ENCODE peak calls at places on chromosomes 2 and 18, in six cellular contexts. One of them, this sample, is unnamed.

GRCh38 chr2:74481961-74482800 is 617 bp downstream of the CCDC142 start:
- DNase-seq in GM13977: peak; percentile 65
- DNase-seq in hepatic stellate cell: peak; percentile 52
- DNase-seq in germinal center: peak; percentile 63
- DNase-seq in HTR-8/SVneo: peak; percentile 50
- DNase-seq in caudate nucleus: no peak
- DNase-seq in this sample: peak; percentile 66

GRCh38 chr2:216474925-216475670 is 23.5 kb upstream of the RPL37A start:
- DNase-seq in GM13977: no peak
- DNase-seq in hepatic stellate cell: no peak
- DNase-seq in germinal center: no peak
- DNase-seq in HTR-8/SVneo: no peak
- DNase-seq in caudate nucleus: no peak
- DNase-seq in this sample: peak; percentile 28

GRCh38 chr2:85400951-85401805 is 9.0 kb downstream of the CAPG start:
- DNase-seq in GM13977: peak; percentile 4
- DNase-seq in hepatic stellate cell: peak; percentile 0
- DNase-seq in germinal center: no peak
- DNase-seq in HTR-8/SVneo: no peak
- DNase-seq in caudate nucleus: no peak
- DNase-seq in this sample: no peak

GRCh38 chr2:23491622-23492336 is 106.8 kb downstream of the KLHL29 start:
- DNase-seq in GM13977: no peak
- DNase-seq in hepatic stellate cell: no peak
- DNase-seq in germinal center: no peak
- DNase-seq in HTR-8/SVneo: no peak
- DNase-seq in caudate nucleus: no peak
- DNase-seq in this sample: no peak

GRCh38 chr18:61876899-61877298 is 15.9 kb downstream of the RNF152 start:
- DNase-seq in GM13977: no peak
- DNase-seq in hepatic stellate cell: no peak
- DNase-seq in germinal center: no peak
- DNase-seq in HTR-8/SVneo: no peak
- DNase-seq in caudate nucleus: peak; percentile 55
- DNase-seq in this sample: no peak

GRCh38 chr2:42842418-42842817 is 50.0 kb upstream of the HAAO start:
- DNase-seq in GM13977: no peak
- DNase-seq in hepatic stellate cell: no peak
- DNase-seq in germinal center: no peak
- DNase-seq in HTR-8/SVneo: no peak
- DNase-seq in caudate nucleus: no peak
- DNase-seq in this sample: no peak

GRCh38 chr2:80073134-80073561 is 231.4 kb downstream of the LRRTM1 start:
- DNase-seq in GM13977: peak; percentile 51
- DNase-seq in hepatic stellate cell: peak; percentile 48
- DNase-seq in germinal center: peak; percentile 5
- DNase-seq in HTR-8/SVneo: peak; percentile 43
- DNase-seq in caudate nucleus: peak; percentile 37
- DNase-seq in this sample: peak; percentile 50

GRCh38 chr2:126145752-126146151 is 510.2 kb upstream of the GYPC start:
- DNase-seq in GM13977: no peak
- DNase-seq in hepatic stellate cell: no peak
- DNase-seq in germinal center: no peak
- DNase-seq in HTR-8/SVneo: no peak
- DNase-seq in caudate nucleus: no peak
- DNase-seq in this sample: no peak

GRCh38 chr2:168671932-168672331 is 130.5 kb upstream of the NOSTRIN start:
- DNase-seq in GM13977: no peak
- DNase-seq in hepatic stellate cell: no peak
- DNase-seq in germinal center: no peak
- DNase-seq in HTR-8/SVneo: no peak
- DNase-seq in caudate nucleus: no peak
- DNase-seq in this sample: no peak

GRCh38 chr18:56510108-56510507 is 128.3 kb downstream of the TXNL1 start:
- DNase-seq in GM13977: no peak
- DNase-seq in hepatic stellate cell: no peak
- DNase-seq in germinal center: no peak
- DNase-seq in HTR-8/SVneo: no peak
- DNase-seq in caudate nucleus: no peak
- DNase-seq in this sample: no peak

GRCh38 chr2:108776475-108776874 is 10.1 kb upstream of the CCDC138 start:
- DNase-seq in GM13977: peak; percentile 48
- DNase-seq in hepatic stellate cell: no peak
- DNase-seq in germinal center: peak; percentile 56
- DNase-seq in HTR-8/SVneo: no peak
- DNase-seq in caudate nucleus: no peak
- DNase-seq in this sample: peak; percentile 45

GRCh38 chr2:85758361-85759256 is 4.8 kb downstream of the ATOH8 start:
- DNase-seq in GM13977: no peak
- DNase-seq in hepatic stellate cell: no peak
- DNase-seq in germinal center: no peak
- DNase-seq in HTR-8/SVneo: no peak
- DNase-seq in caudate nucleus: no peak
- DNase-seq in this sample: no peak

GRCh38 chr2:235937936-235938335 is 230.2 kb downstream of the GBX2 start:
- DNase-seq in GM13977: no peak
- DNase-seq in hepatic stellate cell: no peak
- DNase-seq in germinal center: no peak
- DNase-seq in HTR-8/SVneo: no peak
- DNase-seq in caudate nucleus: no peak
- DNase-seq in this sample: no peak

GRCh38 chr2:85862426-85862825 is 26.4 kb downstream of the ST3GAL5 start:
- DNase-seq in GM13977: no peak
- DNase-seq in hepatic stellate cell: no peak
- DNase-seq in germinal center: no peak
- DNase-seq in HTR-8/SVneo: no peak
- DNase-seq in caudate nucleus: no peak
- DNase-seq in this sample: no peak

GRCh38 chr2:127160676-127161075 is 53.7 kb upstream of the BIN1 start:
- DNase-seq in GM13977: no peak
- DNase-seq in hepatic stellate cell: no peak
- DNase-seq in germinal center: no peak
- DNase-seq in HTR-8/SVneo: no peak
- DNase-seq in caudate nucleus: no peak
- DNase-seq in this sample: no peak

GRCh38 chr2:214699236-214699635 is 110.2 kb downstream of the BARD1 start:
- DNase-seq in GM13977: no peak
- DNase-seq in hepatic stellate cell: no peak
- DNase-seq in germinal center: no peak
- DNase-seq in HTR-8/SVneo: no peak
- DNase-seq in caudate nucleus: no peak
- DNase-seq in this sample: no peak

GRCh38 chr18:49898421-49898820 is 85.1 kb upstream of the ACAA2 start:
- DNase-seq in GM13977: peak; percentile 43
- DNase-seq in hepatic stellate cell: peak; percentile 29
- DNase-seq in germinal center: peak; percentile 9
- DNase-seq in HTR-8/SVneo: peak; percentile 17
- DNase-seq in caudate nucleus: no peak
- DNase-seq in this sample: peak; percentile 25

GRCh38 chr18:79108520-79109215 is 39.5 kb downstream of the ATP9B start:
- DNase-seq in GM13977: no peak
- DNase-seq in hepatic stellate cell: no peak
- DNase-seq in germinal center: no peak
- DNase-seq in HTR-8/SVneo: no peak
- DNase-seq in caudate nucleus: no peak
- DNase-seq in this sample: no peak

GRCh38 chr2:120539937-120540718 is 194.2 kb downstream of the INHBB start:
- DNase-seq in GM13977: no peak
- DNase-seq in hepatic stellate cell: peak; percentile 98
- DNase-seq in germinal center: no peak
- DNase-seq in HTR-8/SVneo: peak; percentile 91
- DNase-seq in caudate nucleus: no peak
- DNase-seq in this sample: no peak

GRCh38 chr2:11175293-11175795 is 20.1 kb downstream of the SLC66A3 start:
- DNase-seq in GM13977: no peak
- DNase-seq in hepatic stellate cell: peak; percentile 75
- DNase-seq in germinal center: no peak
- DNase-seq in HTR-8/SVneo: peak; percentile 41
- DNase-seq in caudate nucleus: no peak
- DNase-seq in this sample: peak; percentile 6

GRCh38 chr2:167294031-167294774 is 405.9 kb downstream of the XIRP2 start:
- DNase-seq in GM13977: no peak
- DNase-seq in hepatic stellate cell: peak; percentile 16
- DNase-seq in germinal center: peak; percentile 4
- DNase-seq in HTR-8/SVneo: no peak
- DNase-seq in caudate nucleus: peak; percentile 32
- DNase-seq in this sample: no peak

GRCh38 chr2:231399853-231400667 is 4.5 kb downstream of the B3GNT7 start:
- DNase-seq in GM13977: peak; percentile 28
- DNase-seq in hepatic stellate cell: peak; percentile 76
- DNase-seq in germinal center: no peak
- DNase-seq in HTR-8/SVneo: peak; percentile 47
- DNase-seq in caudate nucleus: peak; percentile 34
- DNase-seq in this sample: no peak

GRCh38 chr2:25398534-25398933 is 56.8 kb upstream of the DNMT3A start:
- DNase-seq in GM13977: no peak
- DNase-seq in hepatic stellate cell: no peak
- DNase-seq in germinal center: no peak
- DNase-seq in HTR-8/SVneo: no peak
- DNase-seq in caudate nucleus: no peak
- DNase-seq in this sample: no peak

GRCh38 chr18:9771261-9771976 is 63.3 kb downstream of the RAB31 start:
- DNase-seq in GM13977: peak; percentile 64
- DNase-seq in hepatic stellate cell: peak; percentile 73
- DNase-seq in germinal center: peak; percentile 63
- DNase-seq in HTR-8/SVneo: peak; percentile 75
- DNase-seq in caudate nucleus: peak; percentile 58
- DNase-seq in this sample: peak; percentile 64

GRCh38 chr2:237057893-237058300 is 27.8 kb upstream of the COPS8 start:
- DNase-seq in GM13977: peak; percentile 59
- DNase-seq in hepatic stellate cell: no peak
- DNase-seq in germinal center: peak; percentile 53
- DNase-seq in HTR-8/SVneo: no peak
- DNase-seq in caudate nucleus: no peak
- DNase-seq in this sample: peak; percentile 57

GRCh38 chr2:119721462-119721861 is 38.3 kb upstream of the PTPN4 start:
- DNase-seq in GM13977: no peak
- DNase-seq in hepatic stellate cell: no peak
- DNase-seq in germinal center: no peak
- DNase-seq in HTR-8/SVneo: no peak
- DNase-seq in caudate nucleus: no peak
- DNase-seq in this sample: no peak

GRCh38 chr2:188810591-188810990 is 163.6 kb upstream of the COL3A1 start:
- DNase-seq in GM13977: no peak
- DNase-seq in hepatic stellate cell: no peak
- DNase-seq in germinal center: no peak
- DNase-seq in HTR-8/SVneo: no peak
- DNase-seq in caudate nucleus: no peak
- DNase-seq in this sample: no peak

GRCh38 chr2:43100883-43101662 is 125.3 kb downstream of the ZFP36L2 start:
- DNase-seq in GM13977: no peak
- DNase-seq in hepatic stellate cell: peak; percentile 74
- DNase-seq in germinal center: no peak
- DNase-seq in HTR-8/SVneo: no peak
- DNase-seq in caudate nucleus: peak; percentile 94
- DNase-seq in this sample: no peak

GRCh38 chr2:235498556-235499305 is 4.9 kb downstream of the AGAP1 start:
- DNase-seq in GM13977: no peak
- DNase-seq in hepatic stellate cell: no peak
- DNase-seq in germinal center: no peak
- DNase-seq in HTR-8/SVneo: no peak
- DNase-seq in caudate nucleus: no peak
- DNase-seq in this sample: no peak

GRCh38 chr18:25795178-25795577 is 295.2 kb downstream of the SS18 start:
- DNase-seq in GM13977: no peak
- DNase-seq in hepatic stellate cell: no peak
- DNase-seq in germinal center: no peak
- DNase-seq in HTR-8/SVneo: no peak
- DNase-seq in caudate nucleus: no peak
- DNase-seq in this sample: no peak

GRCh38 chr2:25618676-25619075 is 54.7 kb downstream of the DTNB start:
- DNase-seq in GM13977: no peak
- DNase-seq in hepatic stellate cell: peak; percentile 19
- DNase-seq in germinal center: no peak
- DNase-seq in HTR-8/SVneo: peak; percentile 71
- DNase-seq in caudate nucleus: no peak
- DNase-seq in this sample: no peak

GRCh38 chr2:191280304-191280703 is 35.1 kb downstream of the MYO1B start:
- DNase-seq in GM13977: no peak
- DNase-seq in hepatic stellate cell: no peak
- DNase-seq in germinal center: no peak
- DNase-seq in HTR-8/SVneo: no peak
- DNase-seq in caudate nucleus: no peak
- DNase-seq in this sample: no peak

GRCh38 chr2:8314063-8314462 is 367.8 kb upstream of the ID2 start:
- DNase-seq in GM13977: no peak
- DNase-seq in hepatic stellate cell: no peak
- DNase-seq in germinal center: no peak
- DNase-seq in HTR-8/SVneo: no peak
- DNase-seq in caudate nucleus: no peak
- DNase-seq in this sample: no peak

GRCh38 chr2:107936427-107937359 is 49.6 kb upstream of the SLC5A7 start:
- DNase-seq in GM13977: no peak
- DNase-seq in hepatic stellate cell: no peak
- DNase-seq in germinal center: no peak
- DNase-seq in HTR-8/SVneo: no peak
- DNase-seq in caudate nucleus: no peak
- DNase-seq in this sample: no peak

GRCh38 chr2:142694282-142694681 is 183.2 kb upstream of the KYNU start:
- DNase-seq in GM13977: no peak
- DNase-seq in hepatic stellate cell: no peak
- DNase-seq in germinal center: no peak
- DNase-seq in HTR-8/SVneo: no peak
- DNase-seq in caudate nucleus: no peak
- DNase-seq in this sample: no peak

GRCh38 chr18:79405019-79405780 is 9.5 kb downstream of the NFATC1 start:
- DNase-seq in GM13977: no peak
- DNase-seq in hepatic stellate cell: no peak
- DNase-seq in germinal center: no peak
- DNase-seq in HTR-8/SVneo: no peak
- DNase-seq in caudate nucleus: no peak
- DNase-seq in this sample: no peak

GRCh38 chr2:70103531-70104061 is 16.3 kb downstream of the PCBP1 start:
- DNase-seq in GM13977: peak; percentile 41
- DNase-seq in hepatic stellate cell: no peak
- DNase-seq in germinal center: no peak
- DNase-seq in HTR-8/SVneo: no peak
- DNase-seq in caudate nucleus: no peak
- DNase-seq in this sample: peak; percentile 49

GRCh38 chr2:211722928-211723327 is 815.7 kb downstream of the ERBB4 start:
- DNase-seq in GM13977: no peak
- DNase-seq in hepatic stellate cell: no peak
- DNase-seq in germinal center: no peak
- DNase-seq in HTR-8/SVneo: no peak
- DNase-seq in caudate nucleus: no peak
- DNase-seq in this sample: no peak

GRCh38 chr2:216619411-216620393 is 13.5 kb upstream of the IGFBP2 start:
- DNase-seq in GM13977: no peak
- DNase-seq in hepatic stellate cell: no peak
- DNase-seq in germinal center: no peak
- DNase-seq in HTR-8/SVneo: no peak
- DNase-seq in caudate nucleus: no peak
- DNase-seq in this sample: no peak

GRCh38 chr2:37283207-37283606 is 41.4 kb downstream of the PRKD3 start:
- DNase-seq in GM13977: no peak
- DNase-seq in hepatic stellate cell: peak; percentile 66
- DNase-seq in germinal center: no peak
- DNase-seq in HTR-8/SVneo: peak; percentile 23
- DNase-seq in caudate nucleus: no peak
- DNase-seq in this sample: no peak

This sample was measured in GM20000.